ENCODE peak calls at places on chromosome 16, in five cellular contexts. One of them, this sample, is unnamed.

GRCh38 chr16:65737831-65738230 is 616.0 kb upstream of the CDH11 start:
- DNase-seq in NCI-H460: no peak
- DNase-seq in NCI-H510A treated with DMSO at 0.1 percent for 48 hours: peak
- DNase-seq in ELR: no peak
- DNase-seq in thoracic aorta: no peak
- DNase-seq in this sample: no peak

GRCh38 chr16:79334127-79334526 is 266.4 kb downstream of the MAF start:
- DNase-seq in ELR: no peak
- DNase-seq in NCI-H460: no peak
- DNase-seq in NCI-H510A treated with DMSO at 0.1 percent for 48 hours: no peak
- DNase-seq in thoracic aorta: no peak
- DNase-seq in this sample: no peak

GRCh38 chr16:29007865-29008593 is 23.2 kb downstream of the LAT start:
- DNase-seq in thoracic aorta: no peak
- DNase-seq in ELR: peak
- DNase-seq in NCI-H510A treated with DMSO at 0.1 percent for 48 hours: no peak
- DNase-seq in NCI-H460: no peak
- DNase-seq in this sample: no peak

GRCh38 chr16:77679901-77680300 is 42.4 kb upstream of the NUDT7 start:
- DNase-seq in NCI-H510A treated with DMSO at 0.1 percent for 48 hours: no peak
- DNase-seq in NCI-H460: no peak
- DNase-seq in ELR: peak
- DNase-seq in thoracic aorta: no peak
- DNase-seq in this sample: no peak

GRCh38 chr16:28538733-28539596 is at the start of gene NUPR1:
- DNase-seq in ELR: peak
- DNase-seq in NCI-H460: no peak
- DNase-seq in NCI-H510A treated with DMSO at 0.1 percent for 48 hours: no peak
- DNase-seq in thoracic aorta: peak
- DNase-seq in this sample: peak

GRCh38 chr16:53769787-53770186 is 65.8 kb downstream of the FTO start:
- DNase-seq in NCI-H460: no peak
- DNase-seq in NCI-H510A treated with DMSO at 0.1 percent for 48 hours: no peak
- DNase-seq in ELR: no peak
- DNase-seq in thoracic aorta: no peak
- DNase-seq in this sample: no peak

GRCh38 chr16:2977440-2977839 is 2.8 kb downstream of the PKMYT1 start:
- DNase-seq in thoracic aorta: no peak
- DNase-seq in NCI-H460: no peak
- DNase-seq in NCI-H510A treated with DMSO at 0.1 percent for 48 hours: no peak
- DNase-seq in ELR: no peak
- DNase-seq in this sample: no peak

GRCh38 chr16:46796764-46797269 is 34.2 kb downstream of the C16orf87 start:
- DNase-seq in thoracic aorta: no peak
- DNase-seq in NCI-H510A treated with DMSO at 0.1 percent for 48 hours: no peak
- DNase-seq in ELR: no peak
- DNase-seq in NCI-H460: no peak
- DNase-seq in this sample: no peak

GRCh38 chr16:22327446-22327775 is 30.2 kb downstream of the POLR3E start:
- DNase-seq in NCI-H460: no peak
- DNase-seq in ELR: no peak
- DNase-seq in NCI-H510A treated with DMSO at 0.1 percent for 48 hours: no peak
- DNase-seq in thoracic aorta: no peak
- DNase-seq in this sample: no peak

GRCh38 chr16:88782454-88783390 is 2.3 kb downstream of the PIEZO1 start:
- DNase-seq in thoracic aorta: no peak
- DNase-seq in NCI-H460: no peak
- DNase-seq in ELR: peak
- DNase-seq in NCI-H510A treated with DMSO at 0.1 percent for 48 hours: no peak
- DNase-seq in this sample: peak

GRCh38 chr16:53999123-53999522 is 287.5 kb downstream of the IRX3 start:
- DNase-seq in ELR: no peak
- DNase-seq in NCI-H510A treated with DMSO at 0.1 percent for 48 hours: no peak
- DNase-seq in thoracic aorta: no peak
- DNase-seq in NCI-H460: no peak
- DNase-seq in this sample: no peak

GRCh38 chr16:54055864-54056263 is 230.7 kb downstream of the IRX3 start:
- DNase-seq in NCI-H460: no peak
- DNase-seq in ELR: peak
- DNase-seq in NCI-H510A treated with DMSO at 0.1 percent for 48 hours: no peak
- DNase-seq in thoracic aorta: no peak
- DNase-seq in this sample: no peak

GRCh38 chr16:49274936-49275730 is 6.5 kb downstream of the CBLN1 start:
- DNase-seq in ELR: no peak
- DNase-seq in thoracic aorta: no peak
- DNase-seq in NCI-H510A treated with DMSO at 0.1 percent for 48 hours: no peak
- DNase-seq in NCI-H460: no peak
- DNase-seq in this sample: no peak

GRCh38 chr16:13436641-13437423 is 483.1 kb upstream of the ERCC4 start:
- DNase-seq in NCI-H460: no peak
- DNase-seq in NCI-H510A treated with DMSO at 0.1 percent for 48 hours: no peak
- DNase-seq in ELR: peak
- DNase-seq in thoracic aorta: no peak
- DNase-seq in this sample: no peak

GRCh38 chr16:26598061-26598460 is 468.7 kb upstream of the C16orf82 start:
- DNase-seq in ELR: no peak
- DNase-seq in thoracic aorta: no peak
- DNase-seq in NCI-H460: no peak
- DNase-seq in NCI-H510A treated with DMSO at 0.1 percent for 48 hours: no peak
- DNase-seq in this sample: no peak

GRCh38 chr16:7344806-7345416 is 12.3 kb downstream of the RBFOX1 start:
- DNase-seq in NCI-H460: no peak
- DNase-seq in thoracic aorta: no peak
- DNase-seq in NCI-H510A treated with DMSO at 0.1 percent for 48 hours: no peak
- DNase-seq in ELR: no peak
- DNase-seq in this sample: no peak

GRCh38 chr16:73546351-73546845 is 498.5 kb upstream of the ZFHX3 start:
- DNase-seq in ELR: no peak
- DNase-seq in thoracic aorta: no peak
- DNase-seq in NCI-H510A treated with DMSO at 0.1 percent for 48 hours: no peak
- DNase-seq in NCI-H460: no peak
- DNase-seq in this sample: no peak

GRCh38 chr16:89316701-89317100 is 99.2 kb downstream of the ZNF778 start:
- DNase-seq in thoracic aorta: no peak
- DNase-seq in NCI-H460: no peak
- DNase-seq in ELR: no peak
- DNase-seq in NCI-H510A treated with DMSO at 0.1 percent for 48 hours: no peak
- DNase-seq in this sample: no peak

GRCh38 chr16:86608301-86608747 is 30.0 kb downstream of the FOXL1 start:
- DNase-seq in ELR: no peak
- DNase-seq in thoracic aorta: no peak
- DNase-seq in NCI-H460: no peak
- DNase-seq in NCI-H510A treated with DMSO at 0.1 percent for 48 hours: no peak
- DNase-seq in this sample: no peak

GRCh38 chr16:85114909-85115567 is 2.8 kb upstream of the CIBAR2 start:
- DNase-seq in NCI-H510A treated with DMSO at 0.1 percent for 48 hours: peak
- DNase-seq in ELR: peak
- DNase-seq in NCI-H460: peak
- DNase-seq in thoracic aorta: peak
- DNase-seq in this sample: peak

GRCh38 chr16:50313596-50314483 is 47.5 kb downstream of the ADCY7 start:
- DNase-seq in ELR: no peak
- DNase-seq in thoracic aorta: no peak
- DNase-seq in NCI-H460: no peak
- DNase-seq in NCI-H510A treated with DMSO at 0.1 percent for 48 hours: no peak
- DNase-seq in this sample: no peak

GRCh38 chr16:87812200-87812656 is 46.4 kb upstream of the KLHDC4 start:
- DNase-seq in NCI-H510A treated with DMSO at 0.1 percent for 48 hours: no peak
- DNase-seq in NCI-H460: no peak
- DNase-seq in thoracic aorta: no peak
- DNase-seq in ELR: no peak
- DNase-seq in this sample: no peak

GRCh38 chr16:79970551-79971236 is 370.2 kb upstream of the MAF start:
- DNase-seq in NCI-H460: no peak
- DNase-seq in NCI-H510A treated with DMSO at 0.1 percent for 48 hours: no peak
- DNase-seq in ELR: no peak
- DNase-seq in thoracic aorta: no peak
- DNase-seq in this sample: no peak

GRCh38 chr16:228151-228855 is 946 bp downstream of the LUC7L start:
- DNase-seq in thoracic aorta: no peak
- DNase-seq in ELR: peak
- DNase-seq in NCI-H460: no peak
- DNase-seq in NCI-H510A treated with DMSO at 0.1 percent for 48 hours: peak
- DNase-seq in this sample: no peak

GRCh38 chr16:69301861-69302260 is 9.3 kb upstream of the VPS4A start:
- DNase-seq in thoracic aorta: no peak
- DNase-seq in ELR: no peak
- DNase-seq in NCI-H510A treated with DMSO at 0.1 percent for 48 hours: no peak
- DNase-seq in NCI-H460: no peak
- DNase-seq in this sample: no peak

GRCh38 chr16:11147033-11147848 is 108.8 kb downstream of the SOCS1 start:
- DNase-seq in ELR: no peak
- DNase-seq in thoracic aorta: no peak
- DNase-seq in NCI-H460: no peak
- DNase-seq in NCI-H510A treated with DMSO at 0.1 percent for 48 hours: no peak
- DNase-seq in this sample: no peak

GRCh38 chr16:21650517-21650916 is 1.9 kb downstream of the IGSF6 start:
- DNase-seq in thoracic aorta: no peak
- DNase-seq in NCI-H460: no peak
- DNase-seq in ELR: no peak
- DNase-seq in NCI-H510A treated with DMSO at 0.1 percent for 48 hours: no peak
- DNase-seq in this sample: no peak

GRCh38 chr16:720507-720989 is 398 bp upstream of the ANTKMT start:
- DNase-seq in ELR: peak
- DNase-seq in NCI-H460: peak
- DNase-seq in NCI-H510A treated with DMSO at 0.1 percent for 48 hours: no peak
- DNase-seq in thoracic aorta: no peak
- DNase-seq in this sample: peak

GRCh38 chr16:55943257-55943656 is 68.1 kb upstream of the CES5A start:
- DNase-seq in NCI-H510A treated with DMSO at 0.1 percent for 48 hours: no peak
- DNase-seq in thoracic aorta: no peak
- DNase-seq in ELR: no peak
- DNase-seq in NCI-H460: no peak
- DNase-seq in this sample: no peak

GRCh38 chr16:5058476-5058875 is 7.3 kb downstream of the C16orf89 start:
- DNase-seq in thoracic aorta: no peak
- DNase-seq in ELR: peak
- DNase-seq in NCI-H510A treated with DMSO at 0.1 percent for 48 hours: no peak
- DNase-seq in NCI-H460: no peak
- DNase-seq in this sample: no peak

This sample was measured in cerebellum.